ENCODE peak calls at places on chromosomes 4 and X, in five cellular contexts. K, P, U, I and A are unnamed samples.

GRCh38 chr4:183443609-183444148 is 757 bp upstream of the CDKN2AIP start:
- DNase-seq in K (no peak), P (no peak), U (peak; percentile 55), I (no peak), A (peak; percentile 61)

GRCh38 chr4:68463796-68464195 is 16.5 kb downstream of the TMPRSS11E start:
- DNase-seq in K (no peak), P (no peak), U (peak; percentile 62), I (no peak), A (no peak)

GRCh38 chr4:52823478-52824092 is 38.5 kb upstream of the RASL11B start:
- DNase-seq in K (no peak), P (peak; percentile 63), U (peak; percentile 79), I (no peak), A (no peak)

GRCh38 chrX:103878466-103879151 is 46.6 kb upstream of the RAB9B start:
- DNase-seq in K (no peak), P (peak; percentile 30), U (peak; percentile 75), I (no peak), A (peak; percentile 79)

GRCh38 chr4:45946699-45947098 is 177.2 kb downstream of the GABRG1 start:
- DNase-seq in K (no peak), P (no peak), U (no peak), I (no peak), A (no peak)

GRCh38 chr4:88439161-88439760 is 17.7 kb upstream of the HERC5 start:
- DNase-seq in K (no peak), P (no peak), U (no peak), I (no peak), A (no peak)

GRCh38 chr4:2934077-2934812 is 29.0 kb downstream of the NOP14 start:
- DNase-seq in K (no peak), P (peak; percentile 25), U (peak; percentile 18), I (peak; percentile 85), A (peak; percentile 68)

GRCh38 chr4:102343964-102344519 is 1.2 kb downstream of the SLC39A8 start:
- DNase-seq in K (no peak), P (no peak), U (no peak), I (no peak), A (no peak)

GRCh38 chr4:89119836-89120235 is 8.5 kb downstream of the TIGD2 start:
- DNase-seq in K (no peak), P (no peak), U (peak; percentile 33), I (no peak), A (no peak)

GRCh38 chr4:177673980-177674504 is 231.8 kb upstream of the AGA start:
- DNase-seq in K (no peak), P (no peak), U (no peak), I (no peak), A (peak; percentile 1)

GRCh38 chr4:10458190-10458589 is 964 bp upstream of the ZNF518B start:
- DNase-seq in K (no peak), P (no peak), U (no peak), I (peak; percentile 47), A (no peak)
- H3K4me3 ChIP-seq in K (peak overlapping the region; percentile 76), P (no peak overlapping the region), U (no peak overlapping the region), I (no peak overlapping the region), A (no peak overlapping the region)

GRCh38 chr4:139453041-139453370 is 915 bp upstream of the RAB33B start:
- DNase-seq in K (no peak), P (no peak), U (peak; percentile 65), I (no peak), A (no peak)
- TF ChIP-seq CTCF in K (peak; percentile 38), P (peak; percentile 30), U (peak; percentile 46), I (peak; percentile 11), A (peak; percentile 45)

GRCh38 chrX:110509778-110510510 is 151.3 kb downstream of the RTL9 start:
- DNase-seq in K (no peak), P (no peak), U (peak; percentile 14), I (no peak), A (peak; percentile 45)
- H3K4me3 ChIP-seq in K (no peak overlapping the region), P (no peak overlapping the region), U (no peak overlapping the region), I (no peak overlapping the region), A (no peak overlapping the region)

DNA sequence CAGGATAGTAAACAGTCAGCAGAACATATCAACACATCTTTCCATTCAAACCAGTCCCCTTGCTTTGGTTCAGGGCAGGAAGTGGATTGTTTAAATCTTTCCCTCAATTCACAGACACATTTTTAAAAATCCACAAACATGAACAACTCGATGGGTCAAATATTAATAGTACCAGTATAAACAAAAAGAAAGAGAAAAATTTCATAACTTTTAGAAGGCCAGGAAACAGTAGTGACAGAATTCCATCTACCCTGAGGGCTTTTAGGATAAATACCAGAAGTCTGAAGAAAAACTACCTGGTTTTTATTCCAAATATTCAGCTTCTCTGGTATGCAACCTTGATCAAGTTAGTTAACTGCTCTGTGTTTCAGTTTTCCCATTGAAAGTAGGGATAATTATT is 1072.9 kb upstream of the PABPC4L start:
- DNase-seq in K (no peak), P (no peak), U (no peak), I (no peak), A (no peak)
- TF ChIP-seq CTCF in K (no peak), P (no peak), U (no peak), I (no peak), A (no peak)

GRCh38 chr4:114599231-114600065 is 841 bp downstream of the UGT8 start:
- DNase-seq in K (no peak), P (peak; percentile 10), U (peak; percentile 1), I (peak; percentile 70), A (no peak)
- H3K4me3 ChIP-seq in K (peak overlapping the region; percentile 76), P (peak overlapping the region; percentile 55), U (peak overlapping the region; percentile 63), I (peak overlapping the region; percentile 35), A (peak overlapping the region; percentile 23)

GRCh38 chr4:61740950-61741638 is 541.0 kb downstream of the ADGRL3 start:
- DNase-seq in K (no peak), P (no peak), U (no peak), I (no peak), A (no peak)
- TF ChIP-seq CTCF in K (no peak), P (no peak), U (no peak), I (no peak), A (no peak)

GRCh38 chrX:73851014-73852009 is 288.3 kb downstream of the CHIC1 start:
- DNase-seq in K (peak; percentile 91), P (peak; percentile 97), U (peak; percentile 93), I (peak; percentile 89), A (no peak)

GRCh38 chrX:73849054-73849453 is 286.1 kb downstream of the CHIC1 start:
- DNase-seq in K (no peak), P (no peak), U (no peak), I (no peak), A (no peak)

GRCh38 chrX:73855546-73855945 is 292.5 kb downstream of the CHIC1 start:
- DNase-seq in K (no peak), P (peak; percentile 76), U (peak; percentile 46), I (no peak), A (peak; percentile 51)

GRCh38 chrX:73850124-73851013 is 287.4 kb downstream of the CHIC1 start:
- DNase-seq in K (no peak), P (peak; percentile 38), U (peak; percentile 29), I (peak; percentile 59), A (peak; percentile 6)

GRCh38 chrX:73852022-73852421 is 289.0 kb downstream of the CHIC1 start:
- DNase-seq in K (no peak), P (no peak), U (no peak), I (no peak), A (no peak)
- H3K4me3 ChIP-seq in K (peak overlapping the region; percentile 64), P (peak overlapping the region; percentile 91), U (no peak overlapping the region), I (no peak overlapping the region), A (no peak overlapping the region)

DNA sequence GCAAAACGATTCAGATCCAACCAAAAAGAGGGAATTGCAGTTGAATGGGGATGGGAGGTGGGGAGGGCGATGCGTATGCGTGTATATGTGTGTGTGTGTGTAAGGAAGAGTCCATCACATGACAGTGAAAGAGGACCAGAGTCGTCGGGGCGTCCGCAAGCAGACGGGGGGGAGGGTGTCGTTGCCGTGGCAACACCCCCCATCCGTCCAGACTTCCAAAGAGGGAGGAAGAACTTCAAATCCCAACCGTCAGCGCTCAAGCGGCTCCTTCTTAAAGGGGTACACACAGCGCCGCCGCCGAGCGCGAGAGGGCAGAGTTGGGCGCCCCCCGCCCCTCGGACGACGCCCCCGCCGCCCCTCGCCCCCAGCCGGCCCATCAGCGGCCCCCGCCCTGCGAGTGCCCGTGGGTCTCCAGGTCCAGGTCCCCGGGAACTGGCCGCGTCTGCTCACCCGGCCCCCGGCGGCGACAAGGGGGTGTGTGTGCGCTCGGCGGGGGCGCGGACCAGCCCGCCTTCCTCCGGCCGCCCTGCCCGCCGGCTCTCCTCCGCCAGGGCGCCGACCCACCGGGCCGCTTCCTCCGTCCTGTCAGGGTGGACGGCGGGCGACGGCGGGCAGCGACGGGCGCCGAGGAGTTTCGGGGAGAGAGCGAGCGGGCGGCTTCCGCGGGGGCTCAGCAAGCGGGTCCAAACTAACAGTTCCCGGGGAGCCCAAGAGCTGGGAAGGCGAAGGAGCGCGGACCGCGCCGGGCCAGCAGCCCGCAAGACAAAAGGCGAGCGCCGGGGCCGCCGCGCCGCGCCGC is 685 bp downstream of the LCORL start:
- DNase-seq in K (peak; percentile 20), P (peak; percentile 85), U (peak; percentile 80), I (peak; percentile 81), A (peak; percentile 80)
- TF ChIP-seq CTCF in K (no peak), P (no peak), U (no peak), I (no peak), A (no peak)

GRCh38 chrX:43881410-43882293 is 598 bp downstream of the MAOB start:
- DNase-seq in K (no peak), P (no peak), U (no peak), I (no peak), A (peak; percentile 0)
- H3K4me3 ChIP-seq in K (peak overlapping the region; percentile 65), P (no peak overlapping the region), U (no peak overlapping the region), I (no peak overlapping the region), A (no peak overlapping the region)

DNA sequence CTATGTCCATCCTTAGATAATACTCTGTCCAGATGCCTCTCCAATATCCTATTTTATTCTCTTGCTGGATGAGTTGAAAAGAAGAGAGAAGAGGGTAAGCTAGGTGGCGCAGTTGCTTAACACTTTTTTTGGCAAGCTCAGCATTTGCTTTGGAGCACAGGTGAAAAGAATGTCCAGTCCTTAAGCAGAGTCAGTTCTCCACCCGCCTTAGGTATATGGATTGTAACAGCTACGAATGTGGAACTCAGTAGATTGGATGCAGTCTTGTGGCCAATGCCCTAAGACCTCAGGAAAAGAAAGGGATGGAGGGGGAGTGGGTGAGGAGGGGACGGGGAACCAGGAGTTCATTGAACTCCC is 208.4 kb downstream of the NWD2 start:
- DNase-seq in K (no peak), P (peak; percentile 70), U (peak; percentile 63), I (no peak), A (peak; percentile 29)
- TF ChIP-seq CTCF in K (no peak), P (peak; percentile 69), U (peak; percentile 63), I (no peak), A (peak; percentile 34)